ENCODE peak calls at places on chromosomes 6 and 20, in five cellular contexts. L is prostate gland, G is GM20000, W is A549, P is GM12864. A is an unnamed sample.

GRCh38 chr20:50026746-50027575 is 44.2 kb downstream of the SNAI1 start:
- DNase-seq in L (no peak), P (no peak), G (no peak), W (no peak), A (peak)

GRCh38 chr20:845967-846893 is 12.7 kb downstream of the FAM110A start:
- DNase-seq in G (no peak), W (no peak), P (no peak), L (no peak), A (no peak)

GRCh38 chr6:149929422-149929821 is 6.5 kb upstream of the RAET1G start:
- DNase-seq in G (no peak), W (no peak), P (no peak), L (no peak), A (no peak)

GRCh38 chr6:2038096-2038495 is 207.3 kb downstream of the GMDS start:
- DNase-seq in G (no peak), W (no peak), P (no peak), L (no peak), A (peak)

GRCh38 chr6:70552974-70553373 is 13.8 kb upstream of the SDHAF4 start:
- DNase-seq in P (no peak), L (no peak), W (no peak), G (no peak), A (no peak)

GRCh38 chr6:36289281-36290018 is 19.6 kb downstream of the PNPLA1 start:
- DNase-seq in P (no peak), G (no peak), W (no peak), L (no peak), A (no peak)

GRCh38 chr20:16381444-16381843 is 191.8 kb downstream of the KIF16B start:
- DNase-seq in P (no peak), G (no peak), L (no peak), W (no peak), A (no peak)

GRCh38 chr6:107304421-107305025 is 154.8 kb downstream of the PDSS2 start:
- DNase-seq in P (no peak), G (no peak), W (no peak), L (no peak), A (peak)

GRCh38 chr20:38692436-38693411 is 31.6 kb upstream of the SLC32A1 start:
- DNase-seq in P (peak), G (peak), L (peak), W (peak), A (peak)

GRCh38 chr6:40340957-40341356 is 246.2 kb downstream of the LRFN2 start:
- DNase-seq in P (no peak), G (no peak), L (no peak), W (no peak), A (no peak)

GRCh38 chr6:97689078-97689754 is 406.2 kb upstream of the MMS22L start:
- DNase-seq in W (no peak), P (no peak), G (no peak), L (no peak), A (no peak)

GRCh38 chr20:58877374-58878360 is 25.2 kb downstream of the GNAS start:
- DNase-seq in G (no peak), W (no peak), L (no peak), P (no peak), A (no peak)

GRCh38 chr6:51541847-51542246 is 545.6 kb downstream of the PKHD1 start:
- DNase-seq in W (no peak), G (no peak), P (no peak), L (no peak), A (no peak)

GRCh38 chr6:105890521-105891244 is 195.5 kb upstream of the PRDM1 start:
- DNase-seq in P (no peak), G (no peak), W (no peak), L (no peak), A (no peak)

GRCh38 chr20:14972690-14973089 is 635.3 kb upstream of the FLRT3 start:
- DNase-seq in P (no peak), L (no peak), W (no peak), G (no peak), A (no peak)

GRCh38 chr6:118764766-118765165 is 113.4 kb upstream of the CEP85L start:
- DNase-seq in G (no peak), W (no peak), P (no peak), L (no peak), A (no peak)

GRCh38 chr6:35202066-35202546 is 11.7 kb upstream of the SCUBE3 start:
- DNase-seq in W (no peak), G (no peak), P (no peak), L (peak), A (no peak)

GRCh38 chr6:62393608-62394007 is 107.6 kb upstream of the KHDRBS2 start:
- DNase-seq in P (no peak), G (no peak), L (no peak), W (no peak), A (no peak)

GRCh38 chr20:50919567-50919966 is 11.7 kb downstream of the ADNP start:
- DNase-seq in W (peak), G (no peak), L (peak), P (no peak), A (peak)

GRCh38 chr20:41185013-41185757 is 47.8 kb downstream of the PLCG1 start:
- DNase-seq in W (no peak), G (no peak), P (no peak), L (no peak), A (no peak)

GRCh38 chr6:153231048-153231635 is 100.1 kb upstream of the RGS17 start:
- DNase-seq in L (no peak), P (peak), G (peak), W (peak), A (peak)

GRCh38 chr6:34447381-34447780 is 18.5 kb upstream of the PACSIN1 start:
- DNase-seq in G (no peak), W (no peak), P (no peak), L (no peak), A (no peak)

GRCh38 chr6:180295-180694 is 112.0 kb upstream of the DUSP22 start:
- DNase-seq in P (no peak), W (no peak), L (no peak), G (no peak), A (no peak)

GRCh38 chr20:47809561-47809960 is 24.3 kb upstream of the SULF2 start:
- DNase-seq in L (no peak), P (no peak), G (no peak), W (peak), A (peak)

GRCh38 chr20:59013959-59014608 is 5.1 kb upstream of the TUBB1 start:
- DNase-seq in G (no peak), L (no peak), W (no peak), P (no peak), A (peak)

GRCh38 chr6:112187736-112188135 is 66.6 kb downstream of the LAMA4 start:
- DNase-seq in P (no peak), G (no peak), L (no peak), W (no peak), A (no peak)

GRCh38 chr6:74073429-74073828 is 377.4 kb downstream of the CD109 start:
- DNase-seq in L (no peak), G (no peak), W (no peak), P (no peak), A (peak)

GRCh38 chr6:51199272-51199671 is 380.6 kb downstream of the TFAP2B start:
- DNase-seq in G (no peak), L (no peak), W (no peak), P (no peak), A (no peak)

GRCh38 chr6:145904391-145904790 is 59.8 kb downstream of the SHPRH start:
- DNase-seq in W (no peak), P (peak), G (peak), L (no peak), A (no peak)

GRCh38 chr6:131023834-131024504 is 39.1 kb downstream of the EPB41L2 start:
- DNase-seq in L (no peak), W (peak), P (no peak), G (no peak), A (peak)

GRCh38 chr20:32544893-32545840 is 40.0 kb downstream of the NOL4L start:
- DNase-seq in W (no peak), L (no peak), G (no peak), P (no peak), A (peak)

GRCh38 chr6:128932061-128932460 is 49.1 kb downstream of the LAMA2 start:
- DNase-seq in L (no peak), G (no peak), P (no peak), W (no peak), A (no peak)

DNA sequence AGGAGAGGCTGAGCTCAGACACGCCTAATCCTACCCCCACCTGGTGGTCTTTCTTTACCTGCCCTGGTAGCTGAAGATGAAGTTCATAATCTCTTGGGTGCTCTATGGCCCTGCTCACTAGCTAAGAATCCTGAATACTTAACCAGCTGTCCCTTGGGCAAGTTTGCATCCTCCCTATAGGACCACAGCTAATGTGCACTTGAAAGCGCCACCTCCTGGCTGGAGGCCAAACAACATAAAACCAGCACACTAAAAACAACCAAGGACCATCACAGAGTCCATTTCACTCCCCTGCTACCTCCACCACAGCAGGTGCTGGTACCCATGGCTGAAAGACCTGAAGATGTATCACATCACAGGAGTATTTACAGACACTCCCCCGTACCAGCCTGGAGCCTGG is 155.5 kb upstream of the SLC24A3 start:
- DNase-seq in L (no peak), W (no peak), G (no peak), P (no peak), A (no peak)
- TF ChIP-seq CTCF in L (no peak), W (no peak), G (no peak), P (peak), A (no peak)

GRCh38 chr6:3776881-3777507 is 25.5 kb upstream of the PXDC1 start:
- DNase-seq in L (no peak), P (no peak), W (peak), G (no peak), A (no peak)
- TF ChIP-seq CTCF in L (no peak), P (peak), W (no peak), G (no peak), A (no peak)

DNA sequence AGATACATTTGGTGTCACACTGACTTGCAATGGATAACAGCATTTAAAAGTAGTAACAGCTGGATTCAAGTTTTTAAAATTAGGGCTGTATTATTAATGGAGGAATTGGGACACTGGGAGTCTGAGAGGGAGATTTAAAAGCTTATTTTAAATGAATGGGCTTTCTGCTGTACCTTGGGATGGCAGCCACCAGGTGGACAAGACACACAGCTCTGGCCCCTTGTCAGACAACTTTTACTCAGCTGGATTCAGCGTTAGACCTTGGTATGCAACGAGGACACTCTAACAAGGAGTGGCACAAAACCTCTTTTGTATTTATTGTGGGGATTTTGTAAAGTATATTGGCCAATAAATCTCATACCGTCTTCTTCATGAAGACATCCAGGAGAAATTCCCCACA is 105.8 kb downstream of the LCA5 start:
- DNase-seq in W (peak), G (no peak), P (no peak), L (peak), A (no peak)
- TF ChIP-seq CTCF in W (no peak), G (no peak), P (no peak), L (no peak), A (no peak)

DNA sequence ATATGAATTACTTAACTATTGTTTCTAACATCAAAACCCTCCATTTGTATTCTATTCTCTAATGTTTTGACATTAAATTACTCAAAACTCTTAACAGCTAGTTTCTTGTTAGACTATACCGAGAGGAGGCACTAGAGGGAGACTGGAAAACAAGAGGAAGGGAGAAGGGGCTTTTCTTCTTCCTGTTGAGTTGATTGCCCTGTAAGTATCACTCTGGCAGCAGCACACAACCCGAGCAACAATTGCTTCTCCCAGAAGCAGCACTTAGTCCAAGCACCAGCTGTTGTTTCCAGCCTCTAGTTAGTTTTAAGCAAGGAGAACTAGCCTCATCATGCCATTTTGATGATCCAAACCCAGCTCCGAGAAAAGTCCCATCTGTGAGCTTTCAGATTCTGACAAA is 603.8 kb downstream of the PRKN start:
- DNase-seq in W (peak), G (no peak), L (no peak), P (no peak), A (no peak)
- TF ChIP-seq CTCF in W (peak), G (no peak), L (no peak), P (no peak), A (peak)